ENCODE peak calls at places on chromosomes 4 and X, in six cellular contexts. One of them, this sample, is unnamed.
A peak's percentile ranks its signal among the peaks of the same experiment; 100 is the strongest.

GRCh38 chr4:139656614-139657486 is 8.8 kb upstream of the MGST2 start:
- DNase-seq in NCI-H1417 treated with DMSO at 0.1 percent for 48 hours: peak; percentile 50
- DNase-seq in RCC 7860: peak; percentile 56
- DNase-seq in Caco-2: peak; percentile 83
- DNase-seq in anterior cingulate cortex: no peak
- DNase-seq in putamen: peak; percentile 50
- DNase-seq in this sample: peak; percentile 85

GRCh38 chr4:80521438-80521837 is 185.9 kb downstream of the CFAP299 start:
- DNase-seq in NCI-H1417 treated with DMSO at 0.1 percent for 48 hours: no peak
- DNase-seq in RCC 7860: no peak
- DNase-seq in Caco-2: no peak
- DNase-seq in anterior cingulate cortex: no peak
- DNase-seq in putamen: no peak
- DNase-seq in this sample: no peak

GRCh38 chrX:115364625-115365024 is 75.1 kb downstream of the LUZP4 start:
- DNase-seq in NCI-H1417 treated with DMSO at 0.1 percent for 48 hours: no peak
- DNase-seq in RCC 7860: no peak
- DNase-seq in Caco-2: peak; percentile 19
- DNase-seq in anterior cingulate cortex: no peak
- DNase-seq in putamen: no peak
- DNase-seq in this sample: no peak

GRCh38 chrX:118948270-118948669 is 26.1 kb upstream of the LONRF3 start:
- DNase-seq in NCI-H1417 treated with DMSO at 0.1 percent for 48 hours: no peak
- DNase-seq in RCC 7860: no peak
- DNase-seq in Caco-2: no peak
- DNase-seq in anterior cingulate cortex: no peak
- DNase-seq in putamen: no peak
- DNase-seq in this sample: no peak

GRCh38 chr4:116923389-116923788 is 162.0 kb downstream of the TRAM1L1 start:
- DNase-seq in NCI-H1417 treated with DMSO at 0.1 percent for 48 hours: no peak
- DNase-seq in RCC 7860: no peak
- DNase-seq in Caco-2: no peak
- DNase-seq in anterior cingulate cortex: no peak
- DNase-seq in putamen: no peak
- DNase-seq in this sample: no peak

GRCh38 chrX:151708821-151709220 is 7.0 kb upstream of the FATE1 start:
- DNase-seq in NCI-H1417 treated with DMSO at 0.1 percent for 48 hours: no peak
- DNase-seq in RCC 7860: no peak
- DNase-seq in Caco-2: no peak
- DNase-seq in anterior cingulate cortex: no peak
- DNase-seq in putamen: no peak
- DNase-seq in this sample: no peak

GRCh38 chr4:138051157-138051556 is 191.0 kb downstream of the SLC7A11 start:
- DNase-seq in NCI-H1417 treated with DMSO at 0.1 percent for 48 hours: no peak
- DNase-seq in RCC 7860: no peak
- DNase-seq in Caco-2: no peak
- DNase-seq in anterior cingulate cortex: no peak
- DNase-seq in putamen: no peak
- DNase-seq in this sample: no peak

GRCh38 chr4:113335771-113336170 is 286.3 kb downstream of the ANK2 start:
- DNase-seq in NCI-H1417 treated with DMSO at 0.1 percent for 48 hours: no peak
- DNase-seq in RCC 7860: no peak
- DNase-seq in Caco-2: no peak
- DNase-seq in anterior cingulate cortex: no peak
- DNase-seq in putamen: no peak
- DNase-seq in this sample: no peak

GRCh38 chr4:100124715-100125114 is 65.6 kb downstream of the DDIT4L start:
- DNase-seq in NCI-H1417 treated with DMSO at 0.1 percent for 48 hours: no peak
- DNase-seq in RCC 7860: no peak
- DNase-seq in Caco-2: no peak
- DNase-seq in anterior cingulate cortex: no peak
- DNase-seq in putamen: no peak
- DNase-seq in this sample: no peak